ENCODE peak calls at places on chromosomes 4 and X, in four cellular contexts. I is tibial artery, T is lung, H is psoas muscle. R is an unnamed sample.

GRCh38 chr4:38831653-38832052 is 25.0 kb downstream of the TLR6 start:
- DNase-seq in I (no peak), T (no peak), H (no peak), R (no peak)

GRCh38 chr4:174316954-174317353 is 33.2 kb downstream of the CEP44 start:
- DNase-seq in I (no peak), T (no peak), H (no peak), R (no peak)

GRCh38 chr4:123699823-123700822 is 303.5 kb downstream of the SPRY1 start:
- DNase-seq in I (no peak), T (no peak), H (no peak), R (no peak)

GRCh38 chrX:29535212-29536162 is 679.9 kb upstream of the MAGEB2 start:
- DNase-seq in I (no peak), T (no peak), H (no peak), R (no peak)

GRCh38 chrX:154026136-154026806 is 6.6 kb upstream of the IRAK1 start:
- DNase-seq in I (no peak), T (no peak), H (no peak), R (no peak)

GRCh38 chrX:131762802-131763234 is 218.9 kb downstream of the OR13H1 start:
- DNase-seq in I (no peak), T (peak; percentile 63), H (no peak), R (no peak)

GRCh38 chr4:142315999-142316398 is 530.1 kb downstream of the INPP4B start:
- DNase-seq in I (no peak), T (no peak), H (no peak), R (no peak)

GRCh38 chrX:128106630-128107029 is 54.4 kb upstream of the ACTRT1 start:
- DNase-seq in I (no peak), T (no peak), H (no peak), R (no peak)

GRCh38 chr4:113645288-113645687 is 116.2 kb downstream of the CAMK2D start:
- DNase-seq in I (no peak), T (no peak), H (no peak), R (no peak)

GRCh38 chr4:98430708-98431403 is 169.7 kb downstream of the RAP1GDS1 start:
- DNase-seq in I (no peak), T (no peak), H (no peak), R (no peak)

GRCh38 chrX:23936198-23936597 is 28.4 kb downstream of the CXorf58 start:
- DNase-seq in I (no peak), T (no peak), H (no peak), R (no peak)

GRCh38 chr4:160375746-160376452 is 1273.0 kb downstream of the RAPGEF2 start:
- DNase-seq in I (no peak), T (no peak), H (no peak), R (no peak)

GRCh38 chr4:14167876-14168510 is 540.5 kb upstream of the BOD1L1 start:
- DNase-seq in I (no peak), T (no peak), H (no peak), R (no peak)

GRCh38 chr4:154807042-154807630 is 26.1 kb downstream of the RBM46 start:
- DNase-seq in I (no peak), T (no peak), H (no peak), R (no peak)

GRCh38 chr4:175412161-175412560 is 399.9 kb downstream of the GPM6A start:
- DNase-seq in I (no peak), T (no peak), H (no peak), R (no peak)

GRCh38 chrX:40146471-40147398 is 49.0 kb upstream of the BCOR start:
- DNase-seq in I (no peak), T (no peak), H (no peak), R (no peak)

GRCh38 chr4:48347282-48347921 is 6.1 kb downstream of the SLAIN2 start:
- DNase-seq in I (no peak), T (no peak), H (no peak), R (no peak)

GRCh38 chr4:77636902-77637301 is 31.3 kb downstream of the CXCL13 start:
- DNase-seq in I (no peak), T (no peak), H (no peak), R (peak; percentile 85)

GRCh38 chr4:13944095-13944501 is 316.6 kb upstream of the BOD1L1 start:
- DNase-seq in I (no peak), T (no peak), H (no peak), R (peak; percentile 70)

GRCh38 chrX:113305496-113305895 is 464.9 kb upstream of the AMOT start:
- DNase-seq in I (no peak), T (no peak), H (no peak), R (no peak)

GRCh38 chrX:79130857-79131256 is 13.6 kb upstream of the GPR174 start:
- DNase-seq in I (no peak), T (no peak), H (no peak), R (no peak)

GRCh38 chrX:19019996-19020395 is 36.1 kb upstream of the PHKA2 start:
- DNase-seq in I (no peak), T (no peak), H (no peak), R (no peak)

GRCh38 chr4:157045507-157046127 is 30.3 kb upstream of the GLRB start:
- DNase-seq in I (no peak), T (no peak), H (no peak), R (peak; percentile 22)

GRCh38 chrX:24371391-24371972 is 11.0 kb downstream of the SUPT20HL1 start:
- DNase-seq in I (no peak), T (peak; percentile 44), H (peak; percentile 31), R (peak; percentile 28)

GRCh38 chr4:142959156-142959555 is 113.1 kb upstream of the INPP4B start:
- DNase-seq in I (no peak), T (no peak), H (no peak), R (no peak)

GRCh38 chr4:109214622-109215350 is 87.7 kb downstream of the COL25A1 start:
- DNase-seq in I (no peak), T (no peak), H (no peak), R (no peak)

GRCh38 chr4:105644270-105644669 is 64.2 kb downstream of the INTS12 start:
- DNase-seq in I (no peak), T (no peak), H (no peak), R (no peak)

GRCh38 chrX:95703696-95704095 is 980.9 kb upstream of the DIAPH2 start:
- DNase-seq in I (no peak), T (no peak), H (no peak), R (no peak)